ENCODE peak calls at places on chromosomes 6 and 20, in six cellular contexts. P is lower lobe of right lung; D is CD8-positive, alpha-beta T cell; M is BJ; L is fibroblast of lung; A is ovary. J is an unnamed sample.
A peak's percentile ranks its signal among the peaks of the same experiment; 100 is the strongest.

GRCh38 chr6:125812394-125813231 is 21.9 kb downstream of the NCOA7 start:
- DNase-seq in D (no peak), P (no peak), M (peak; percentile 90), L (peak; percentile 99), A (no peak), J (peak; percentile 75)

GRCh38 chr6:44133003-44133931 is 5.9 kb downstream of the TMEM63B start:
- DNase-seq in M (no peak), L (peak; percentile 13), A (no peak), P (peak; percentile 77), D (no peak), J (peak; percentile 49)

GRCh38 chr20:64194269-64194668 is 30.0 kb downstream of the MYT1 start:
- DNase-seq in A (no peak), M (no peak), D (no peak), L (no peak), P (peak; percentile 24), J (no peak)

GRCh38 chr20:57866250-57867106 is 156.7 kb upstream of the PMEPA1 start:
- DNase-seq in P (no peak), D (no peak), M (no peak), A (no peak), L (no peak), J (no peak)

GRCh38 chr6:116087437-116088027 is 13.1 kb upstream of the NT5DC1 start:
- DNase-seq in D (no peak), L (peak; percentile 72), M (peak; percentile 73), A (no peak), P (no peak), J (peak; percentile 88)

GRCh38 chr6:11364971-11365397 is 132.5 kb upstream of the NEDD9 start:
- DNase-seq in A (no peak), L (peak; percentile 56), M (no peak), P (peak; percentile 57), D (no peak), J (no peak)

GRCh38 chr6:161503570-161503969 is 229.7 kb upstream of the AGPAT4 start:
- DNase-seq in A (no peak), M (no peak), P (no peak), D (no peak), L (no peak), J (no peak)

GRCh38 chr6:133512410-133513016 is 271.4 kb downstream of the EYA4 start:
- DNase-seq in P (peak; percentile 39), M (no peak), L (peak; percentile 36), D (no peak), A (peak; percentile 61), J (peak; percentile 54)

GRCh38 chr6:114343782-114344144 is 940 bp upstream of the HS3ST5 start:
- DNase-seq in P (no peak), A (no peak), M (no peak), D (no peak), L (no peak), J (no peak)
- H3K4me3 ChIP-seq in P (no peak overlapping the region), A (no peak overlapping the region), M (no peak overlapping the region), D (no peak overlapping the region), L (no peak overlapping the region), J (no peak overlapping the region)

GRCh38 chr20:10412591-10413408 is 21.2 kb downstream of the MKKS start:
- DNase-seq in L (peak; percentile 18), P (no peak), A (no peak), M (no peak), D (no peak), J (no peak)
- TF ChIP-seq CTCF in L (peak; percentile 33), P (no peak), A (no peak), M (no peak), D (no peak), J (no peak)

GRCh38 chr20:49981218-49982071 is 1.3 kb upstream of the SNAI1 start:
- DNase-seq in D (no peak), A (no peak), L (no peak), P (no peak), M (no peak), J (no peak)

GRCh38 chr20:49982072-49982345 is 771 bp upstream of the SNAI1 start:
- DNase-seq in M (no peak), L (no peak), A (no peak), P (no peak), D (no peak), J (no peak)

GRCh38 chr20:49983123-49983847 is 505 bp downstream of the SNAI1 start:
- DNase-seq in A (no peak), L (no peak), M (no peak), D (no peak), P (no peak), J (no peak)

GRCh38 chr20:49983848-49984408 is 1.1 kb downstream of the SNAI1 start:
- DNase-seq in P (no peak), A (peak; percentile 72), M (no peak), L (peak; percentile 42), D (no peak), J (no peak)

GRCh38 chr20:49982346-49983122 is at the start of gene SNAI1:
- DNase-seq in L (peak; percentile 82), M (no peak), P (peak; percentile 83), A (peak; percentile 85), D (peak; percentile 86), J (peak; percentile 57)
- H3K27me3 ChIP-seq in L (no peaks in the 10 kb centered on the region), M (no peaks in the 10 kb centered on the region), P (no peaks in the 10 kb centered on the region), A (no peaks in the 10 kb centered on the region), D (no peaks in the 10 kb centered on the region), J (peaks cover 6% of the 10 kb centered on the region)

DNA sequence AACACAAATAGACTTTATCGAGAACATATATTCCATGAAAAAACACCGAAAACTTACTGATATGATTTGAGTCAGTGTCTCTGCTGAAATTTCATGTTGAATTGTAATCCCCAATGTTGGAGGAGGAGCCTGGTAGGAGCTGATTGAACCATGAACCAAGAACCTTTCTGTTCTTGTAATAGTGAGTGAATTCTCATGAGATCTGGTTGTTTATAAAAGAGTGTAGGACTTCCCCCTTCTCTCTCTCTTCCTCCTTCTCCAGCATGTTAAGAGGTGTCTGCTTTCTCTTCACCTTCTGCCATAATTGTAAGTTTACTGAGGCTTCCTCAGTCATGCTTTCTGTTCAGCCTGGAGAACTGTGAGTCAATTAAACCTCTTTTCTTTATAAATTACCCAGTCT is 1289.3 kb upstream of the CITED2 start:
- DNase-seq in L (no peak), A (no peak), D (no peak), P (no peak), M (no peak), J (no peak)
- H3K4me3 ChIP-seq in L (no peak overlapping the region), A (no peak overlapping the region), D (no peak overlapping the region), P (no peak overlapping the region), M (no peak overlapping the region), J (no peak overlapping the region)

GRCh38 chr6:138291849-138292181 is 73.5 kb upstream of the PBOV1 start:
- DNase-seq in M (no peak), L (no peak), P (no peak), D (no peak), A (no peak), J (no peak)

GRCh38 chr6:138287144-138287955 is 69.1 kb upstream of the PBOV1 start:
- DNase-seq in A (no peak), D (peak; percentile 38), P (peak; percentile 50), L (peak; percentile 25), M (no peak), J (peak; percentile 56)

GRCh38 chr6:138291036-138291848 is 73.0 kb upstream of the PBOV1 start:
- DNase-seq in M (no peak), A (no peak), D (no peak), P (no peak), L (no peak), J (no peak)

GRCh38 chr6:138290563-138290962 is 72.3 kb upstream of the PBOV1 start:
- DNase-seq in L (no peak), D (no peak), M (no peak), P (no peak), A (no peak), J (no peak)

GRCh38 chr6:138289739-138290138 is 71.4 kb upstream of the PBOV1 start:
- DNase-seq in L (peak; percentile 3), P (no peak), D (no peak), M (no peak), A (no peak), J (no peak)
- TF ChIP-seq CTCF in L (no peak), P (peak; percentile 14), D (no peak), M (no peak), A (no peak), J (peak; percentile 24)

GRCh38 chr6:1622220-1622841 is 12.6 kb downstream of the FOXC1 start:
- DNase-seq in D (no peak), P (no peak), A (no peak), M (no peak), L (no peak), J (no peak)
- H3K27me3 ChIP-seq in D (peaks cover 25% of the 10 kb centered on the region), P (peaks cover 97% of the 10 kb centered on the region), A (no peaks in the 10 kb centered on the region), M (peaks cover 1% of the 10 kb centered on the region), L (peaks cover 19% of the 10 kb centered on the region), J (peaks cover 2% of the 10 kb centered on the region)